ENCODE peak calls at places on chromosomes 1 and 21, in seven cellular contexts. E is pancreas, N is HCT116, T is mucosa of descending colon, L is epithelial cell of esophagus, A is A549, V is AG09309. J is an unnamed sample.

GRCh38 chr1:219537182-219537581 is 75.7 kb downstream of the ZC3H11B start:
- DNase-seq in E (no peak), N (no peak), T (no peak), L (no peak), A (no peak), V (no peak), J (no peak)

GRCh38 chr1:52032124-52032784 is 1.4 kb downstream of the KTI12 start:
- DNase-seq in E (no peak), N (no peak), T (no peak), L (no peak), A (no peak), V (no peak), J (no peak)

GRCh38 chr21:43921979-43922945 is 57.2 kb downstream of the AGPAT3 start:
- DNase-seq in E (no peak), N (no peak), T (no peak), L (no peak), A (no peak), V (no peak), J (no peak)

GRCh38 chr1:189859385-189859977 is 618.2 kb downstream of the BRINP3 start:
- DNase-seq in E (no peak), N (peak; percentile 3), T (peak; percentile 30), L (peak; percentile 31), A (peak; percentile 42), V (no peak), J (no peak)

GRCh38 chr1:153203130-153203529 is at the start of gene LELP1:
- DNase-seq in E (no peak), N (no peak), T (no peak), L (no peak), A (no peak), V (no peak), J (no peak)

GRCh38 chr1:97090725-97091124 is 369.1 kb downstream of the PTBP2 start:
- DNase-seq in E (no peak), N (no peak), T (no peak), L (no peak), A (no peak), V (no peak), J (no peak)

GRCh38 chr1:109499661-109500536 is 6.0 kb downstream of the CYB561D1 start:
- DNase-seq in E (no peak), N (no peak), T (peak; percentile 76), L (peak; percentile 76), A (peak; percentile 56), V (no peak), J (no peak)

GRCh38 chr1:48018799-48019198 is 21.6 kb upstream of the TRABD2B start:
- DNase-seq in E (no peak), N (no peak), T (no peak), L (peak; percentile 91), A (no peak), V (no peak), J (no peak)

GRCh38 chr1:219697667-219698066 is 84.8 kb upstream of the ZC3H11B start:
- DNase-seq in E (no peak), N (no peak), T (no peak), L (no peak), A (no peak), V (no peak), J (no peak)

GRCh38 chr1:91546876-91547275 is 46.2 kb downstream of the CDC7 start:
- DNase-seq in E (no peak), N (no peak), T (no peak), L (no peak), A (peak; percentile 39), V (no peak), J (peak; percentile 27)

GRCh38 chr1:107897428-107898339 is 67.3 kb downstream of the VAV3 start:
- DNase-seq in E (no peak), N (no peak), T (no peak), L (no peak), A (no peak), V (no peak), J (no peak)

GRCh38 chr1:177983824-177984528 is 14.1 kb upstream of the SEC16B start:
- DNase-seq in E (no peak), N (no peak), T (no peak), L (peak; percentile 94), A (peak; percentile 34), V (peak; percentile 92), J (peak; percentile 2)

GRCh38 chr21:33760641-33761103 is 118.4 kb downstream of the ITSN1 start:
- DNase-seq in E (no peak), N (no peak), T (no peak), L (no peak), A (no peak), V (peak; percentile 57), J (no peak)

GRCh38 chr1:3315991-3316943 is 138.2 kb upstream of the ARHGEF16 start:
- DNase-seq in E (no peak), N (no peak), T (no peak), L (no peak), A (no peak), V (no peak), J (no peak)

GRCh38 chr1:17633654-17634053 is 94.2 kb downstream of the ARHGEF10L start:
- DNase-seq in E (no peak), N (no peak), T (no peak), L (peak; percentile 68), A (no peak), V (no peak), J (no peak)

GRCh38 chr1:234659538-234659937 is 49.6 kb upstream of the IRF2BP2 start:
- DNase-seq in E (no peak), N (peak; percentile 69), T (no peak), L (peak; percentile 90), A (peak; percentile 83), V (no peak), J (no peak)

GRCh38 chr1:150535511-150536281 is 13.5 kb upstream of the ADAMTSL4 start:
- DNase-seq in E (no peak), N (no peak), T (peak; percentile 14), L (peak; percentile 18), A (peak; percentile 50), V (no peak), J (no peak)

GRCh38 chr21:41168391-41169257 is 664 bp downstream of the BACE2 start:
- DNase-seq in E (peak; percentile 79), N (no peak), T (peak; percentile 70), L (peak; percentile 60), A (peak; percentile 29), V (no peak), J (peak; percentile 80)

GRCh38 chr1:19633106-19633505 is 11.0 kb upstream of the NBL1 start:
- DNase-seq in E (no peak), N (no peak), T (no peak), L (no peak), A (no peak), V (no peak), J (no peak)

GRCh38 chr1:173253046-173253445 is 45.9 kb upstream of the TNFSF4 start:
- DNase-seq in E (no peak), N (no peak), T (no peak), L (no peak), A (no peak), V (no peak), J (no peak)

GRCh38 chr1:173255214-173255813 is 48.2 kb upstream of the TNFSF4 start:
- DNase-seq in E (no peak), N (peak; percentile 28), T (no peak), L (peak; percentile 62), A (peak; percentile 41), V (no peak), J (no peak)

GRCh38 chr1:173257805-173258204 is 50.7 kb upstream of the TNFSF4 start:
- DNase-seq in E (no peak), N (no peak), T (no peak), L (no peak), A (no peak), V (no peak), J (no peak)

GRCh38 chr1:173258484-173259264 is 51.5 kb upstream of the TNFSF4 start:
- DNase-seq in E (no peak), N (no peak), T (no peak), L (no peak), A (no peak), V (no peak), J (no peak)
- TF ChIP-seq CTCF in E (no peak), N (no peak), T (no peak), L (no peak), A (no peak), V (no peak), J (no peak)

GRCh38 chr1:206082831-206083695 is 30.1 kb downstream of the RHEX start:
- DNase-seq in E (no peak), N (no peak), T (no peak), L (no peak), A (no peak), V (no peak), J (no peak)
- H3K4me3 ChIP-seq in E (no peak overlapping the region), N (no peak overlapping the region), T (no peak overlapping the region), L (no peak overlapping the region), A (no peak overlapping the region), V (no peak overlapping the region), J (no peak overlapping the region)

GRCh38 chr21:30829659-30830058 is at the start of gene KRTAP7-1:
- DNase-seq in E (no peak), N (no peak), T (no peak), L (no peak), A (no peak), V (no peak), J (no peak)

GRCh38 chr21:30831194-30831765 is 1.7 kb upstream of the KRTAP7-1 start:
- DNase-seq in E (no peak), N (peak; percentile 3), T (no peak), L (peak; percentile 17), A (peak; percentile 9), V (no peak), J (no peak)
- TF ChIP-seq CTCF in E (no peak), N (peak; percentile 48), T (no peak), L (peak; percentile 29), A (peak; percentile 8), V (no peak), J (peak; percentile 11)

DNA sequence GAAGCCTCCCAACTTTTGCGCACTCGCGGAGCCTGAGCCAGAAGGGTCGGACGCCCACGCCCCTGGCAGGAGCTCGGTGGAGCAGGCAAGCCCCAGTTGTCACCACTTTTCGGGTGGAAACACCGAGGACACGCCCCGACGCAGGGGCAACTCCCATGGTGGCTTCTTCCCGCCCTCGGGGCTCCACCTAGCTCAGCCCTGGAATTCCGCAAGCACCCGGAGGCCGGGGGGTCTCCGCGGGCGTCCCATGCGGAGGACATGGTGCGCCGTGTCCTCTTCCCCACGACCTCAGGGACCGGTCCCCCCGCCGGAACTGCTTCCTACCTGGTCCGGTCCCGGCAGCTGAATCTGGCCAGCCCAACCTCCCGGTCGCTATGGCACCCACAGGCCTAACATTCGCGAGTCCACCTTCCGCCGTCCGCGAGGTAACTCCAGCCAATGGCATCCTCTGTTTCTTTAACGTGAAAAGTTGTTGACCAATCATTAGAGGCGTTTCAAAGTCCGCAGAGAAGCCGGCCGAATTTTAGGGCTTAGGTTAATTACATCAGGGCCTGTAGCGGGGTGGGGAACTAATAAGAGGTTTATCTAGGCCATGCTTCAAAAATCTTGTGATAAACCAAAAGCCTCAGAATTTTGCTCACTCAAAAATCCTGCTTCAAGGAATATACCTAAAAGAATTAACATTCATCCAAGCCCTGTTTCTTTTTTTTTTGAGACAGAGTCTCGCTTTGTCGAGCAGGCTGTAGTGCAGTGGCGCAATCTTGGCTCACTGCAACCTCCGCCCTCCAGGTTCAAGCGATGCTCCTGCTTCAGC is at the start of gene STPG1:
- DNase-seq in E (peak; percentile 81), N (peak; percentile 92), T (peak; percentile 91), L (peak; percentile 82), A (peak; percentile 87), V (no peak), J (peak; percentile 93)
- H3K4me3 ChIP-seq in E (peak within 1 kb of the TSS; percentile 84), N (peak within 1 kb of the TSS; percentile 81), T (peak within 1 kb of the TSS; percentile 31), L (peak within 1 kb of the TSS; percentile 76), A (peak within 1 kb of the TSS; percentile 73), V (peak within 1 kb of the TSS; percentile 78), J (peak within 1 kb of the TSS; percentile 68)

GRCh38 chr1:204207136-204207616 is 6.6 kb downstream of the GOLT1A start:
- DNase-seq in E (peak; percentile 95), N (peak; percentile 18), T (peak; percentile 82), L (peak; percentile 55), A (peak; percentile 37), V (no peak), J (peak; percentile 67)
- TF ChIP-seq CTCF in E (peak; percentile 93), N (peak; percentile 95), T (peak; percentile 93), L (peak; percentile 91), A (peak; percentile 87), V (peak; percentile 97), J (peak; percentile 76)

GRCh38 chr1:6040444-6040843 is 5.2 kb upstream of the KCNAB2 start:
- DNase-seq in E (no peak), N (no peak), T (no peak), L (no peak), A (no peak), V (no peak), J (no peak)
- H3K4me3 ChIP-seq in E (no peak overlapping the region), N (no peak overlapping the region), T (no peak overlapping the region), L (no peak overlapping the region), A (no peak overlapping the region), V (no peak overlapping the region), J (no peak overlapping the region)

J was measured in thyroid gland.